ENCODE peak calls at places on chromosomes 11 and 22, in nine cellular contexts. One of them, this sample, is unnamed.

GRCh38 chr11:96050435-96051182 is 126.7 kb upstream of the MTMR2 start:
- DNase-seq in fibroblast of the aortic adventitia: peak
- DNase-seq in GM13976: no peak
- DNase-seq in A549: peak
- DNase-seq in Calu3: peak
- DNase-seq in epithelial cell of esophagus: no peak
- DNase-seq in coronary artery: no peak
- DNase-seq in endodermal cell: no peak
- DNase-seq in left lung: no peak
- DNase-seq in this sample: no peak

GRCh38 chr11:134074346-134074745 is 5.5 kb downstream of the JAM3 start:
- DNase-seq in fibroblast of the aortic adventitia: peak
- DNase-seq in GM13976: no peak
- DNase-seq in A549: no peak
- DNase-seq in Calu3: no peak
- DNase-seq in epithelial cell of esophagus: no peak
- DNase-seq in coronary artery: no peak
- DNase-seq in endodermal cell: no peak
- DNase-seq in left lung: no peak
- DNase-seq in this sample: no peak

GRCh38 chr11:87819141-87819540 is 356.1 kb downstream of the RAB38 start:
- DNase-seq in fibroblast of the aortic adventitia: no peak
- DNase-seq in GM13976: no peak
- DNase-seq in A549: no peak
- DNase-seq in Calu3: no peak
- DNase-seq in epithelial cell of esophagus: no peak
- DNase-seq in coronary artery: no peak
- DNase-seq in endodermal cell: no peak
- DNase-seq in left lung: no peak
- DNase-seq in this sample: no peak

GRCh38 chr11:74450318-74450717 is 17.0 kb downstream of the KCNE3 start:
- DNase-seq in fibroblast of the aortic adventitia: no peak
- DNase-seq in GM13976: no peak
- DNase-seq in A549: no peak
- DNase-seq in Calu3: no peak
- DNase-seq in epithelial cell of esophagus: no peak
- DNase-seq in coronary artery: no peak
- DNase-seq in endodermal cell: no peak
- DNase-seq in left lung: no peak
- DNase-seq in this sample: no peak

GRCh38 chr22:37498289-37498909 is 12.2 kb upstream of the MFNG start:
- DNase-seq in fibroblast of the aortic adventitia: no peak
- DNase-seq in GM13976: peak
- DNase-seq in A549: peak
- DNase-seq in Calu3: peak
- DNase-seq in epithelial cell of esophagus: no peak
- DNase-seq in coronary artery: no peak
- DNase-seq in endodermal cell: peak
- DNase-seq in left lung: peak
- DNase-seq in this sample: peak

GRCh38 chr11:3162410-3163240 is 2.5 kb downstream of the OSBPL5 start:
- DNase-seq in fibroblast of the aortic adventitia: no peak
- DNase-seq in GM13976: no peak
- DNase-seq in A549: no peak
- DNase-seq in Calu3: no peak
- DNase-seq in epithelial cell of esophagus: no peak
- DNase-seq in coronary artery: no peak
- DNase-seq in endodermal cell: peak
- DNase-seq in left lung: peak
- DNase-seq in this sample: no peak

GRCh38 chr22:41481131-41481830 is 12.4 kb downstream of the ACO2 start:
- DNase-seq in fibroblast of the aortic adventitia: peak
- DNase-seq in GM13976: no peak
- DNase-seq in A549: no peak
- DNase-seq in Calu3: no peak
- DNase-seq in epithelial cell of esophagus: no peak
- DNase-seq in coronary artery: peak
- DNase-seq in endodermal cell: no peak
- DNase-seq in left lung: no peak
- DNase-seq in this sample: no peak

GRCh38 chr11:74720596-74721478 is 10.4 kb downstream of the CHRDL2 start:
- DNase-seq in fibroblast of the aortic adventitia: peak
- DNase-seq in GM13976: no peak
- DNase-seq in A549: no peak
- DNase-seq in Calu3: no peak
- DNase-seq in epithelial cell of esophagus: peak
- DNase-seq in coronary artery: peak
- DNase-seq in endodermal cell: peak
- DNase-seq in left lung: no peak
- DNase-seq in this sample: no peak

GRCh38 chr11:62125881-62126280 is 2.1 kb downstream of the INCENP start:
- DNase-seq in fibroblast of the aortic adventitia: no peak
- DNase-seq in GM13976: no peak
- DNase-seq in A549: no peak
- DNase-seq in Calu3: peak
- DNase-seq in epithelial cell of esophagus: no peak
- DNase-seq in coronary artery: no peak
- DNase-seq in endodermal cell: no peak
- DNase-seq in left lung: no peak
- DNase-seq in this sample: no peak

GRCh38 chr11:64875369-64876225 is 2.8 kb downstream of the EHD1 start:
- DNase-seq in fibroblast of the aortic adventitia: no peak
- DNase-seq in GM13976: no peak
- DNase-seq in A549: no peak
- DNase-seq in Calu3: no peak
- DNase-seq in epithelial cell of esophagus: peak
- DNase-seq in coronary artery: no peak
- DNase-seq in endodermal cell: no peak
- DNase-seq in left lung: peak
- DNase-seq in this sample: no peak

GRCh38 chr11:19437760-19438159 is 197.0 kb upstream of the E2F8 start:
- DNase-seq in fibroblast of the aortic adventitia: peak
- DNase-seq in GM13976: no peak
- DNase-seq in A549: peak
- DNase-seq in Calu3: peak
- DNase-seq in epithelial cell of esophagus: peak
- DNase-seq in coronary artery: no peak
- DNase-seq in endodermal cell: no peak
- DNase-seq in left lung: no peak
- DNase-seq in this sample: no peak

GRCh38 chr11:126394036-126394435 is 38.5 kb downstream of the ST3GAL4 start:
- DNase-seq in fibroblast of the aortic adventitia: no peak
- DNase-seq in GM13976: no peak
- DNase-seq in A549: no peak
- DNase-seq in Calu3: no peak
- DNase-seq in epithelial cell of esophagus: no peak
- DNase-seq in coronary artery: no peak
- DNase-seq in endodermal cell: no peak
- DNase-seq in left lung: no peak
- DNase-seq in this sample: no peak

GRCh38 chr22:46971141-46971775 is 208.8 kb downstream of the TBC1D22A start:
- DNase-seq in fibroblast of the aortic adventitia: peak
- DNase-seq in GM13976: no peak
- DNase-seq in A549: no peak
- DNase-seq in Calu3: no peak
- DNase-seq in epithelial cell of esophagus: no peak
- DNase-seq in coronary artery: peak
- DNase-seq in endodermal cell: peak
- DNase-seq in left lung: no peak
- DNase-seq in this sample: no peak

GRCh38 chr11:123654566-123655081 is at the start of gene SCN3B:
- DNase-seq in fibroblast of the aortic adventitia: peak
- DNase-seq in GM13976: peak
- DNase-seq in A549: peak
- DNase-seq in Calu3: peak
- DNase-seq in epithelial cell of esophagus: peak
- DNase-seq in coronary artery: no peak
- DNase-seq in endodermal cell: peak
- DNase-seq in left lung: peak
- DNase-seq in this sample: peak

GRCh38 chr11:11407065-11407737 is 54.2 kb upstream of the CSNK2A3 start:
- DNase-seq in fibroblast of the aortic adventitia: no peak
- DNase-seq in GM13976: no peak
- DNase-seq in A549: no peak
- DNase-seq in Calu3: no peak
- DNase-seq in epithelial cell of esophagus: no peak
- DNase-seq in coronary artery: no peak
- DNase-seq in endodermal cell: no peak
- DNase-seq in left lung: no peak
- DNase-seq in this sample: no peak

GRCh38 chr11:8719260-8720190 is 36.9 kb downstream of the RPL27A start:
- DNase-seq in fibroblast of the aortic adventitia: peak
- DNase-seq in GM13976: no peak
- DNase-seq in A549: peak
- DNase-seq in Calu3: peak
- DNase-seq in epithelial cell of esophagus: peak
- DNase-seq in coronary artery: peak
- DNase-seq in endodermal cell: no peak
- DNase-seq in left lung: no peak
- DNase-seq in this sample: no peak

GRCh38 chr11:19951558-19952083 is 208.7 kb downstream of the DBX1 start:
- DNase-seq in fibroblast of the aortic adventitia: peak
- DNase-seq in GM13976: peak
- DNase-seq in A549: peak
- DNase-seq in Calu3: peak
- DNase-seq in epithelial cell of esophagus: peak
- DNase-seq in coronary artery: no peak
- DNase-seq in endodermal cell: no peak
- DNase-seq in left lung: no peak
- DNase-seq in this sample: no peak

DNA sequence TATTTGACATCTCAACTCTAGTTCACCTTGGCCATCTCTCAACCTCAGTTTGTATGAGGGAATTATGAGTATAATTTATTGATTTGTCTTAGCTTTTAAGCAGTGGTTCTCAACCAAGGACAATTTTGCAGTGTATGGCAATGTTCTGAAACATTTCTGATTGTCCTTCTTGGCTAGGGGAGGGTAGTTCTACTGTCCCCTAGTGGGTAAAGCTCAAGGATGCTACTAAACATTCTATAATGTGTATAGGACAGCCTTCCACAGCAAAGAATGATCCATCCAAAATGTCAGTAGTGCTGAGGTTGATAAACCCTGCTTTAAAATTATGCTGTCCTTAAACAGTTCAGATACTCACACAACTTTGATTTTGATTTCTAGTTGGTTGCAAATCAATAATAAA is 78.1 kb upstream of the ALKBH3 start:
- DNase-seq in fibroblast of the aortic adventitia: peak
- DNase-seq in GM13976: no peak
- DNase-seq in A549: no peak
- DNase-seq in Calu3: no peak
- DNase-seq in epithelial cell of esophagus: no peak
- DNase-seq in coronary artery: no peak
- DNase-seq in endodermal cell: no peak
- DNase-seq in left lung: no peak
- DNase-seq in this sample: no peak
- TF ChIP-seq CTCF in fibroblast of the aortic adventitia: peak
- TF ChIP-seq CTCF in GM13976: no peak
- TF ChIP-seq CTCF in A549: peak
- TF ChIP-seq CTCF in Calu3: peak
- TF ChIP-seq CTCF in epithelial cell of esophagus: peak
- TF ChIP-seq CTCF in coronary artery: no peak
- TF ChIP-seq CTCF in endodermal cell: peak
- TF ChIP-seq CTCF in left lung: no peak
- TF ChIP-seq CTCF in this sample: no peak

GRCh38 chr11:69000831-69001245 is 12.2 kb downstream of the MRGPRF start:
- DNase-seq in fibroblast of the aortic adventitia: peak
- DNase-seq in GM13976: no peak
- DNase-seq in A549: peak
- DNase-seq in Calu3: peak
- DNase-seq in epithelial cell of esophagus: peak
- DNase-seq in coronary artery: peak
- DNase-seq in endodermal cell: peak
- DNase-seq in left lung: peak
- DNase-seq in this sample: no peak
- TF ChIP-seq CTCF in fibroblast of the aortic adventitia: peak
- TF ChIP-seq CTCF in GM13976: no peak
- TF ChIP-seq CTCF in A549: no peak
- TF ChIP-seq CTCF in Calu3: peak
- TF ChIP-seq CTCF in epithelial cell of esophagus: peak
- TF ChIP-seq CTCF in coronary artery: peak
- TF ChIP-seq CTCF in endodermal cell: peak
- TF ChIP-seq CTCF in left lung: no peak
- TF ChIP-seq CTCF in this sample: no peak

DNA sequence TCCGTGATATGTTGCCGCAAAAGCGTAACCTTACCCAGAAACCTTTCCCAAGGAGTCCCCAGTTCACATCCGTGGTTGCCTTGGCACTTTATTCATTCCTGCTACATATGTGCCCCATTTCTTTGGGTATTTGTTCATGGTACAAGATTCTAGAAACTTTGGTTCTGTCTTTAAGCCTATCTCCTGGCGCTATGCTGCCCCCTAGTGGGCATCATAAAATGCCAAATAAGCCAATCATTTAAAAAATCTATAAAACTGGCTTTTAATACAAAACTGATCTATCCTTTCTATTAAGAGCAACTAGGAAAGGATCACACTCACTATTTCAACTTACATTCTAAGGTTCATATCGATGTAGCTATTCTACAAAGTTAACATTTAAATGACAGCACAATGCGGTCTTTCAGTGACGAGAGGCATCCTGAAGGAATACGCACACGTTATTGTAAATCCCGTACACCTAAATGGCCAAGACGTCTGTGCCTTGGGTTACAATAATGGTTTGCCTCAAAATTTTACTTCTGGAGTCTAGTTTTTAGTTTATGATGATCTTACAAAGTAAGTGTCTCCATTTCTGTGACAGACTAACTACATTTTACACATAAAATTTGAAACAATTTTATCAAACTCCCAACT is 16.2 kb downstream of the PIWIL3 start:
- DNase-seq in fibroblast of the aortic adventitia: peak
- DNase-seq in GM13976: peak
- DNase-seq in A549: peak
- DNase-seq in Calu3: peak
- DNase-seq in epithelial cell of esophagus: peak
- DNase-seq in coronary artery: no peak
- DNase-seq in endodermal cell: peak
- DNase-seq in left lung: no peak
- DNase-seq in this sample: peak
- TF ChIP-seq CTCF in fibroblast of the aortic adventitia: peak
- TF ChIP-seq CTCF in GM13976: peak
- TF ChIP-seq CTCF in A549: peak
- TF ChIP-seq CTCF in Calu3: peak
- TF ChIP-seq CTCF in epithelial cell of esophagus: peak
- TF ChIP-seq CTCF in coronary artery: peak
- TF ChIP-seq CTCF in endodermal cell: peak
- TF ChIP-seq CTCF in left lung: peak
- TF ChIP-seq CTCF in this sample: peak

DNA sequence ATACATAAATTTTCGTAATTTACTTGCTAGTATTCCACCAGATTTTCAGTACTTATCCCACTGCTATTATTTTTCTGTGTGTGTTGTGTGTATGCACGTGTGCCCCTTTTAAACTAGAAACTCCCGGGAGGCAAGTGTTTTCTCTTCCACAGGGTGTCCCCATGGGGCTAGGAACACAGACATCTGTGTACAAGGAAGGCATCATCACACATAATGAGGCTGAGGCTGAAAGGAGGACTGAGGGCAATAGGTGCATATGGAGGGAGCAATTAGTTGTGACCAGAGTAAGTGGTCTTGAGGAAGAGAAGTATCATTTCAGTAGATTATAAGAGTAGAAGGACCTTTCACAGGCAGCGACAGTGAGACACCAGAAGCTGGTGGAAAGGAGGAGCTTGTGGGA is 2.1 kb upstream of the DPAGT1 start:
- DNase-seq in fibroblast of the aortic adventitia: no peak
- DNase-seq in GM13976: no peak
- DNase-seq in A549: no peak
- DNase-seq in Calu3: no peak
- DNase-seq in epithelial cell of esophagus: no peak
- DNase-seq in coronary artery: no peak
- DNase-seq in endodermal cell: no peak
- DNase-seq in left lung: no peak
- DNase-seq in this sample: no peak
- TF ChIP-seq CTCF in fibroblast of the aortic adventitia: no peak
- TF ChIP-seq CTCF in GM13976: no peak
- TF ChIP-seq CTCF in A549: no peak
- TF ChIP-seq CTCF in Calu3: no peak
- TF ChIP-seq CTCF in epithelial cell of esophagus: peak
- TF ChIP-seq CTCF in coronary artery: no peak
- TF ChIP-seq CTCF in endodermal cell: no peak
- TF ChIP-seq CTCF in left lung: no peak
- TF ChIP-seq CTCF in this sample: no peak